ENCODE peak calls at places on chromosomes 13 and 19, in seven cellular contexts. Y, N, Q, P, G, D and R are unnamed samples.

GRCh38 chr19:2719910-2720776 is 1.0 kb downstream of the DIRAS1 start:
- DNase-seq in G (peak), Q (peak), D (no peak), P (no peak), Y (no peak), N (no peak), R (no peak)

GRCh38 chr13:112931028-112931934 is 37.7 kb upstream of the MCF2L start:
- DNase-seq in Y (no peak), Q (peak), P (peak), G (peak), D (no peak), N (no peak), R (no peak)

GRCh38 chr13:32838985-32839384 is 177.2 kb upstream of the KL start:
- DNase-seq in Q (peak), Y (no peak), P (peak), N (no peak), G (no peak), D (peak), R (no peak)

GRCh38 chr19:2476451-2477140 is 669 bp downstream of the GADD45B start:
- DNase-seq in D (peak), Y (peak), G (peak), P (no peak), N (peak), Q (peak), R (peak)

GRCh38 chr13:110869805-110870706 is 44.8 kb downstream of the ANKRD10 start:
- DNase-seq in G (peak), Y (no peak), D (no peak), Q (peak), P (peak), N (peak), R (no peak)

GRCh38 chr13:98797456-98797855 is 45.0 kb upstream of the SLC15A1 start:
- DNase-seq in Y (no peak), G (no peak), N (no peak), D (no peak), Q (no peak), P (no peak), R (no peak)

GRCh38 chr19:317710-318508 is 26.7 kb downstream of the MIER2 start:
- DNase-seq in D (no peak), N (no peak), P (no peak), Y (no peak), G (no peak), Q (no peak), R (no peak)

GRCh38 chr13:46041335-46041934 is 11.1 kb downstream of the ZC3H13 start:
- DNase-seq in N (no peak), G (no peak), P (no peak), Q (no peak), Y (no peak), D (no peak), R (no peak)

GRCh38 chr13:94712812-94713555 is 639 bp upstream of the SOX21 start:
- DNase-seq in Q (peak), D (no peak), G (peak), N (no peak), Y (no peak), P (peak), R (no peak)

GRCh38 chr13:72864142-72865035 is 82.5 kb downstream of the PIBF1 start:
- DNase-seq in Q (no peak), Y (no peak), P (no peak), G (no peak), D (no peak), N (no peak), R (no peak)

GRCh38 chr13:28035146-28035782 is 46.8 kb upstream of the URAD start:
- DNase-seq in N (no peak), P (no peak), G (no peak), Q (peak), D (no peak), Y (no peak), R (no peak)

GRCh38 chr19:10352764-10353671 is 13.6 kb upstream of the ICAM3 start:
- DNase-seq in Q (no peak), G (peak), Y (no peak), N (no peak), P (peak), D (no peak), R (no peak)

GRCh38 chr19:45075215-45076028 is 856 bp downstream of the ZNF296 start:
- DNase-seq in P (no peak), G (peak), Y (no peak), D (peak), Q (peak), N (peak), R (no peak)

GRCh38 chr13:20428666-20429644 is 96.7 kb downstream of the CRYL1 start:
- DNase-seq in Y (no peak), P (no peak), D (no peak), G (no peak), Q (no peak), N (no peak), R (no peak)

GRCh38 chr19:3671680-3672574 is 28.3 kb downstream of the PIP5K1C start:
- DNase-seq in G (no peak), N (no peak), D (no peak), P (no peak), Y (no peak), Q (no peak), R (no peak)

GRCh38 chr13:26376430-26376829 is 122.5 kb downstream of the CDK8 start:
- DNase-seq in D (no peak), N (no peak), Q (no peak), P (no peak), Y (no peak), G (no peak), R (no peak)

GRCh38 chr19:49233163-49233562 is 75.6 kb downstream of the TRPM4 start:
- DNase-seq in Q (no peak), N (no peak), Y (no peak), G (no peak), P (no peak), D (no peak), R (no peak)

GRCh38 chr19:35354898-35355297 is 3.4 kb upstream of the FFAR3 start:
- DNase-seq in Y (no peak), Q (no peak), D (no peak), G (no peak), N (no peak), P (no peak), R (no peak)

GRCh38 chr19:46303702-46304397 is 7.0 kb downstream of the HIF3A start:
- DNase-seq in Y (no peak), D (no peak), G (peak), N (peak), Q (peak), P (peak), R (no peak)

GRCh38 chr19:9903341-9903740 is 33.0 kb downstream of the OLFM2 start:
- DNase-seq in D (no peak), G (no peak), P (no peak), N (no peak), Y (no peak), Q (no peak), R (no peak)

GRCh38 chr19:3295581-3295980 is 70.8 kb upstream of the NFIC start:
- DNase-seq in Q (no peak), Y (no peak), N (no peak), G (no peak), P (no peak), D (no peak), R (no peak)

GRCh38 chr19:19077103-19077502 is 13.3 kb downstream of the SLC25A42 start:
- DNase-seq in N (no peak), G (no peak), D (no peak), Q (no peak), P (no peak), Y (no peak), R (no peak)

GRCh38 chr13:90732049-90732448 is 615.4 kb upstream of the MIR17HG start:
- DNase-seq in Y (no peak), Q (no peak), P (peak), G (peak), N (no peak), D (no peak), R (no peak)

GRCh38 chr19:38675611-38676010 is 28.2 kb downstream of the ACTN4 start:
- DNase-seq in D (no peak), N (no peak), G (no peak), P (no peak), Q (no peak), Y (no peak), R (no peak)

GRCh38 chr13:41563501-41564001 is 106.2 kb downstream of the RGCC start:
- DNase-seq in G (no peak), P (no peak), Y (no peak), N (no peak), D (no peak), Q (no peak), R (no peak)

GRCh38 chr13:76976488-76976887 is 15.4 kb upstream of the CLN5 start:
- DNase-seq in D (peak), G (no peak), P (no peak), Y (no peak), N (no peak), Q (peak), R (no peak)